ENCODE peak calls at places on chromosome 4, in six cellular contexts. X, K, P, Y, M and L are unnamed samples.

GRCh38 chr4:120927758-120928409 is 5.4 kb upstream of the PRDM5 start:
- DNase-seq in Y (no peak), K (no peak), P (no peak), X (no peak), M (no peak), L (no peak)

GRCh38 chr4:163598489-163598888 is 104.0 kb downstream of the TMA16 start:
- DNase-seq in M (no peak), X (no peak), P (no peak), Y (no peak), K (no peak), L (no peak)

GRCh38 chr4:153258750-153259149 is 54.5 kb downstream of the TRIM2 start:
- DNase-seq in Y (no peak), K (no peak), X (no peak), P (no peak), M (peak), L (no peak)

GRCh38 chr4:10196191-10196590 is 79.6 kb upstream of the WDR1 start:
- DNase-seq in Y (no peak), X (no peak), M (no peak), P (no peak), K (no peak), L (no peak)

GRCh38 chr4:20075479-20075878 is 176.2 kb upstream of the SLIT2 start:
- DNase-seq in Y (no peak), P (no peak), X (no peak), M (no peak), K (no peak), L (no peak)

GRCh38 chr4:143254479-143255216 is 69.9 kb downstream of the USP38 start:
- DNase-seq in P (no peak), Y (peak), K (no peak), M (peak), X (no peak), L (no peak)

GRCh38 chr4:48268956-48269860 is at the start of gene TEC:
- DNase-seq in M (peak), X (peak), P (peak), K (no peak), Y (peak), L (peak)

GRCh38 chr4:37839426-37839825 is 12.9 kb downstream of the PGM2 start:
- DNase-seq in Y (no peak), K (no peak), M (no peak), P (no peak), X (no peak), L (no peak)

GRCh38 chr4:2248821-2249261 is 6.9 kb upstream of the HAUS3 start:
- DNase-seq in K (peak), M (no peak), P (no peak), Y (no peak), X (no peak), L (no peak)

GRCh38 chr4:33381806-33382205 is 2661.6 kb downstream of the PCDH7 start:
- DNase-seq in Y (no peak), K (no peak), P (no peak), X (no peak), M (no peak), L (no peak)

GRCh38 chr4:150515135-150515534 is 66.8 kb upstream of the MAB21L2 start:
- DNase-seq in Y (no peak), K (no peak), X (no peak), M (no peak), P (no peak), L (no peak)

GRCh38 chr4:149891381-149891780 is 75.7 kb upstream of the IQCM start:
- DNase-seq in P (no peak), M (no peak), K (no peak), X (no peak), Y (no peak), L (no peak)

GRCh38 chr4:186201535-186202230 is 10.3 kb downstream of the CYP4V2 start:
- DNase-seq in X (no peak), P (peak), Y (peak), K (peak), M (peak), L (peak)

GRCh38 chr4:174211611-174212044 is 71.8 kb downstream of the FBXO8 start:
- DNase-seq in Y (no peak), P (no peak), M (no peak), X (no peak), K (no peak), L (no peak)

GRCh38 chr4:149595500-149595899 is 220.1 kb downstream of the IQCM start:
- DNase-seq in K (no peak), Y (no peak), P (no peak), M (no peak), X (no peak), L (no peak)

GRCh38 chr4:155709878-155710277 is 43.2 kb downstream of the GUCY1A1 start:
- DNase-seq in X (no peak), M (no peak), K (no peak), P (no peak), Y (no peak), L (no peak)

GRCh38 chr4:15702941-15703403 is at the start of gene BST1:
- DNase-seq in M (peak), X (peak), P (peak), K (peak), Y (no peak), L (peak)

GRCh38 chr4:87038837-87039715 is 104.3 kb downstream of the AFF1 start:
- DNase-seq in P (no peak), K (no peak), Y (no peak), M (peak), X (no peak), L (peak)

GRCh38 chr4:1512738-1513660 is 106.8 kb upstream of the NKX1-1 start:
- DNase-seq in M (peak), Y (peak), P (no peak), X (peak), K (peak), L (peak)

GRCh38 chr4:87116230-87116629 is 104.2 kb downstream of the KLHL8 start:
- DNase-seq in M (no peak), P (no peak), X (no peak), Y (no peak), K (no peak), L (no peak)